ENCODE peak calls at places on chromosome 7, in six cellular contexts. Z, R, P, B, U and S are unnamed samples.

GRCh38 chr7:81331061-81332018 is 412.5 kb upstream of the SEMA3C start:
- DNase-seq in Z (no peak), R (peak; percentile 32), P (peak; percentile 18), B (no peak), U (no peak), S (no peak)

GRCh38 chr7:45421096-45421495 is 153.1 kb upstream of the ADCY1 start:
- DNase-seq in Z (no peak), R (peak; percentile 36), P (peak; percentile 42), B (peak; percentile 77), U (no peak), S (no peak)

GRCh38 chr7:119578116-119578515 is 694.9 kb upstream of the KCND2 start:
- DNase-seq in Z (no peak), R (no peak), P (no peak), B (no peak), U (no peak), S (no peak)

GRCh38 chr7:34096135-34096775 is 190.9 kb downstream of the BMPER start:
- DNase-seq in Z (peak; percentile 56), R (peak; percentile 86), P (peak; percentile 88), B (peak; percentile 97), U (peak; percentile 90), S (no peak)

GRCh38 chr7:104855826-104856225 is 158.2 kb upstream of the KMT2E start:
- DNase-seq in Z (no peak), R (no peak), P (no peak), B (no peak), U (no peak), S (no peak)

GRCh38 chr7:103851357-103851756 is 138.1 kb downstream of the RELN start:
- DNase-seq in Z (no peak), R (peak; percentile 39), P (peak; percentile 44), B (peak; percentile 51), U (no peak), S (no peak)

GRCh38 chr7:103432713-103433112 is 13.3 kb downstream of the SLC26A5 start:
- DNase-seq in Z (no peak), R (no peak), P (no peak), B (peak; percentile 22), U (no peak), S (no peak)

GRCh38 chr7:135245826-135246825 is 12.5 kb downstream of the STRA8 start:
- DNase-seq in Z (no peak), R (no peak), P (no peak), B (no peak), U (no peak), S (no peak)

GRCh38 chr7:123791001-123791400 is 42.2 kb upstream of the WASL start:
- DNase-seq in Z (no peak), R (no peak), P (no peak), B (no peak), U (no peak), S (no peak)

GRCh38 chr7:89247207-89247606 is 451.7 kb upstream of the TEX47 start:
- DNase-seq in Z (no peak), R (no peak), P (no peak), B (no peak), U (no peak), S (no peak)

GRCh38 chr7:120949393-120949799 is 1.2 kb upstream of the ING3 start:
- DNase-seq in Z (no peak), R (no peak), P (no peak), B (no peak), U (no peak), S (no peak)

GRCh38 chr7:134546903-134547737 is 1.8 kb upstream of the AKR1B15 start:
- DNase-seq in Z (no peak), R (peak; percentile 74), P (no peak), B (peak; percentile 66), U (peak; percentile 82), S (peak; percentile 83)

GRCh38 chr7:23358152-23358674 is 59.1 kb downstream of the MALSU1 start:
- DNase-seq in Z (no peak), R (no peak), P (no peak), B (no peak), U (no peak), S (no peak)

GRCh38 chr7:23356726-23357125 is 57.6 kb downstream of the MALSU1 start:
- DNase-seq in Z (no peak), R (peak; percentile 82), P (no peak), B (peak; percentile 46), U (no peak), S (no peak)

GRCh38 chr7:23356168-23356567 is 57.0 kb downstream of the MALSU1 start:
- DNase-seq in Z (no peak), R (no peak), P (no peak), B (no peak), U (no peak), S (no peak)

GRCh38 chr7:23353172-23353571 is 54.0 kb downstream of the MALSU1 start:
- DNase-seq in Z (no peak), R (no peak), P (no peak), B (no peak), U (no peak), S (no peak)

GRCh38 chr7:23357190-23358093 is 58.3 kb downstream of the MALSU1 start:
- DNase-seq in Z (no peak), R (peak; percentile 78), P (peak; percentile 68), B (peak; percentile 51), U (no peak), S (no peak)
- TF ChIP-seq CTCF in Z (no peak), R (peak; percentile 27), P (no peak), B (peak; percentile 30), U (no peak), S (peak; percentile 50)

DNA sequence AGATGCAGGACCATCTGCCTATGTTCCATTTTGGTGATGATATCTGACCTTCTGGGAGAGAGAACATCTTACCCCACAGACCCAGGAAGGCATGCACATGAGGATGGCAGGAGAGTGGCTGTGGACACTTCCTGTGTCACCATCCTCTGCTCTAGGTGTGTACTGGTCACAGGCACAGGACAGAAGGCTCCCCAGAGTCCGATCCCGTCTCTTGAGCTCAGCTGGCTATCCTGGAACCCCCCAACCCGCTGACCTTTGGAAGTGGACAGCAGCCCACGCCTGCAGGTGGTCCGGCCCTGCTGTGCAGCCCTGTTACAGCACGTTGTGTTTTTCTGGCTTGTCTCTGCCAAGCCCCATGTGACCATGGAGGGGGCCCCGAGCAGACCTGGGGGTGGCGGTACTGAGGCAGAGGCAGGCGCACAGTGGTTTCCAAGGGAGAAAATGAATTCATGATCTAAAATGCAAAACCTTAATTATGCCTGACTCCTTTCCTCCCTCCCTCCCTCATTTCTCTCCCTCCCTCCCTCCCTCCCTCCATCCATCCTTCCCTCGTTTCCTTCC is 178.8 kb downstream of the CUX1 start:
- DNase-seq in Z (no peak), R (no peak), P (no peak), B (no peak), U (no peak), S (no peak)
- TF ChIP-seq CTCF in Z (no peak), R (no peak), P (no peak), B (no peak), U (no peak), S (no peak)

GRCh38 chr7:30468041-30468440 is 10.5 kb downstream of the NOD1 start:
- DNase-seq in Z (no peak), R (no peak), P (no peak), B (no peak), U (no peak), S (no peak)

GRCh38 chr7:30470163-30470770 is 8.3 kb downstream of the NOD1 start:
- DNase-seq in Z (no peak), R (peak; percentile 61), P (peak; percentile 29), B (peak; percentile 95), U (no peak), S (no peak)

GRCh38 chr7:30468791-30469190 is 9.8 kb downstream of the NOD1 start:
- DNase-seq in Z (no peak), R (peak; percentile 70), P (no peak), B (peak; percentile 92), U (no peak), S (no peak)

GRCh38 chr7:30470783-30471182 is 7.8 kb downstream of the NOD1 start:
- DNase-seq in Z (no peak), R (peak; percentile 81), P (peak; percentile 85), B (peak; percentile 92), U (no peak), S (no peak)

DNA sequence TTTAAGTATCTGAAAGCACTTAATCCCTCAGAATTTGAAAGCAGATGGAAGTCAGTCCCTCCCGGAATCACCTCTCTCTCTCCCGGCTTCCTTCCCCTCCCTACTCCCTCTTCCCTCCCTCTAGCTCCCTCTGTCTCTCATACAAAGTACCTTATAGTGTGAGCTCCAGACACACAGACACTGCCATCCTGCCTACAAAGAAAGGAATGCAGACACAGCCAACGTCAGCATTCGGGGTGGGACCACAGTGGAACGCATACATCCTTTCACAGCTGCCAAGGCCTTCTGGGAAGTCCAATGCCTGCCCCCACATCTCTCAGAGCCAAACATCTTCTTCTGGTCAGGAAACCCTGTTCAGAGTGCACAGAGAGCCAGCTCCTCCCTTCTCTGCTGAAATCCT is 9.3 kb downstream of the NOD1 start:
- DNase-seq in Z (peak; percentile 100), R (peak; percentile 100), P (peak; percentile 99), B (peak; percentile 100), U (peak; percentile 87), S (peak; percentile 78)
- TF ChIP-seq CTCF in Z (peak; percentile 72), R (peak; percentile 58), P (peak; percentile 64), B (peak; percentile 70), U (peak; percentile 35), S (peak; percentile 33)

DNA sequence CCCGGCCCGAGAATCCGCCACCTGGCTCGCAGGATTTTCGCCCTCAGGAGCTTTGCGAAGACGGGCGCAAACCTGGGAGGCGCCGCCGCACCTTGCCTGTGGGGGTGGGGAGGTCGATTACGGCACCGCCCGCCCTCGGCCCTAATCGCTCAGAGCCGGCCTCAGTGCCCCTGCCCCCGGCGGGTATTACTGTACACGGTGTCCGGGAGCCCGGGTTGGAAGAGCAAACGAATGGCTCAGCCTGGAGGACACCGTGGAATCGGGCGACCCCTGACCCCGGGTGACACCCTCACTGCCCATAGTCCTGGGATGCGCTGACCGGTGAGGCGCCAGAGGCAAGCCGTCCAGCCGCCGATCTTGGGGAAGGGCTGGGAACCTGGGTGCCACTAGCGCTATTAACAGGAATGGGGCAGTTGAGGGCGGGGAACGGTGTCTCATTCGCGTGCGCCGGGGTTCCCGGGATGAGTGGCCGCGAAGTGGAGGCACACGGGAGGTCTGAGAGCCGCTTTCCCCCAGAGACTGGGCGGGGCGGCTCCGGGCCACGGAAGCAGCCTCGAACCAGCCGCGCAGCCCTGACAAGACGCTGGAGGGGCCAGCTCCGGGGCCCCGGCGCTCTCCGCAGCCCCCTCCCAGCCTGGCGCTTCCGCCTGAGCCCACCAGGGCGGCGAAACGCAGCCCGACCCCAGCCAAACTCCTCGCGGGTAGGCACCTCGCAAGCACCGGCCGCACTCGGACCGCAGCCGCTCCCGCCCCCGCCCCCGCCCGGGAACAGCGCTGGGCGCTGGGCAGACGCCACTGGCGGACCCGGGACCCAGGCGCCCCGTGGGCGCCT is 167.5 kb downstream of the NRF1 start:
- DNase-seq in Z (no peak), R (no peak), P (no peak), B (no peak), U (no peak), S (peak; percentile 34)
- TF ChIP-seq CTCF in Z (no peak), R (no peak), P (no peak), B (no peak), U (no peak), S (no peak)